ENCODE peak calls at places on chromosome 2, in seven cellular contexts. One of them, this sample, is unnamed.

GRCh38 chr2:177763532-177764265 is 308.9 kb downstream of the PDE11A start:
- DNase-seq in NCI-H2081 treated with DMSO at 0.1 percent for 48 hours: peak; percentile 60
- DNase-seq in ELF-1: peak; percentile 88
- DNase-seq in HFF-Myc: no peak
- DNase-seq in erythroblast: peak; percentile 88
- DNase-seq in NCI-H345: peak; percentile 9
- DNase-seq in stimulated activated CD4-positive, alpha-beta T cell treated with anti-CD3 and anti-CD28 coated beads, TNF-alpha, amount 100 ng/mL, for 4 hours: peak; percentile 46
- DNase-seq in this sample: no peak

GRCh38 chr2:118474151-118474561 is 373.3 kb downstream of the EN1 start:
- DNase-seq in NCI-H2081 treated with DMSO at 0.1 percent for 48 hours: no peak
- DNase-seq in ELF-1: peak; percentile 21
- DNase-seq in HFF-Myc: no peak
- DNase-seq in erythroblast: no peak
- DNase-seq in NCI-H345: no peak
- DNase-seq in stimulated activated CD4-positive, alpha-beta T cell treated with anti-CD3 and anti-CD28 coated beads, TNF-alpha, amount 100 ng/mL, for 4 hours: no peak
- DNase-seq in this sample: no peak

GRCh38 chr2:178296394-178297090 is 102.2 kb downstream of the OSBPL6 start:
- DNase-seq in NCI-H2081 treated with DMSO at 0.1 percent for 48 hours: no peak
- DNase-seq in ELF-1: no peak
- DNase-seq in HFF-Myc: no peak
- DNase-seq in erythroblast: no peak
- DNase-seq in NCI-H345: no peak
- DNase-seq in stimulated activated CD4-positive, alpha-beta T cell treated with anti-CD3 and anti-CD28 coated beads, TNF-alpha, amount 100 ng/mL, for 4 hours: no peak
- DNase-seq in this sample: no peak

GRCh38 chr2:132038179-132038882 is 123.4 kb downstream of the ANKRD30BL start:
- DNase-seq in NCI-H2081 treated with DMSO at 0.1 percent for 48 hours: no peak
- DNase-seq in ELF-1: peak; percentile 25
- DNase-seq in HFF-Myc: no peak
- DNase-seq in erythroblast: no peak
- DNase-seq in NCI-H345: peak; percentile 33
- DNase-seq in stimulated activated CD4-positive, alpha-beta T cell treated with anti-CD3 and anti-CD28 coated beads, TNF-alpha, amount 100 ng/mL, for 4 hours: no peak
- DNase-seq in this sample: no peak

GRCh38 chr2:168120730-168121129 is 126.7 kb downstream of the STK39 start:
- DNase-seq in NCI-H2081 treated with DMSO at 0.1 percent for 48 hours: no peak
- DNase-seq in ELF-1: no peak
- DNase-seq in HFF-Myc: no peak
- DNase-seq in erythroblast: no peak
- DNase-seq in NCI-H345: peak; percentile 74
- DNase-seq in stimulated activated CD4-positive, alpha-beta T cell treated with anti-CD3 and anti-CD28 coated beads, TNF-alpha, amount 100 ng/mL, for 4 hours: no peak
- DNase-seq in this sample: no peak

GRCh38 chr2:209578394-209579006 is 154.7 kb downstream of the MAP2 start:
- DNase-seq in NCI-H2081 treated with DMSO at 0.1 percent for 48 hours: no peak
- DNase-seq in ELF-1: no peak
- DNase-seq in HFF-Myc: no peak
- DNase-seq in erythroblast: no peak
- DNase-seq in NCI-H345: no peak
- DNase-seq in stimulated activated CD4-positive, alpha-beta T cell treated with anti-CD3 and anti-CD28 coated beads, TNF-alpha, amount 100 ng/mL, for 4 hours: no peak
- DNase-seq in this sample: no peak

GRCh38 chr2:97716695-97717617 is 3.6 kb downstream of the ZAP70 start:
- DNase-seq in NCI-H2081 treated with DMSO at 0.1 percent for 48 hours: no peak
- DNase-seq in ELF-1: no peak
- DNase-seq in HFF-Myc: no peak
- DNase-seq in erythroblast: no peak
- DNase-seq in NCI-H345: no peak
- DNase-seq in stimulated activated CD4-positive, alpha-beta T cell treated with anti-CD3 and anti-CD28 coated beads, TNF-alpha, amount 100 ng/mL, for 4 hours: no peak
- DNase-seq in this sample: no peak

GRCh38 chr2:238925816-238926215 is 77.9 kb downstream of the TWIST2 start:
- DNase-seq in NCI-H2081 treated with DMSO at 0.1 percent for 48 hours: no peak
- DNase-seq in ELF-1: no peak
- DNase-seq in HFF-Myc: no peak
- DNase-seq in erythroblast: no peak
- DNase-seq in NCI-H345: no peak
- DNase-seq in stimulated activated CD4-positive, alpha-beta T cell treated with anti-CD3 and anti-CD28 coated beads, TNF-alpha, amount 100 ng/mL, for 4 hours: no peak
- DNase-seq in this sample: no peak

GRCh38 chr2:45816273-45816672 is 164.8 kb downstream of the PRKCE start:
- DNase-seq in NCI-H2081 treated with DMSO at 0.1 percent for 48 hours: no peak
- DNase-seq in ELF-1: no peak
- DNase-seq in HFF-Myc: no peak
- DNase-seq in erythroblast: no peak
- DNase-seq in NCI-H345: no peak
- DNase-seq in stimulated activated CD4-positive, alpha-beta T cell treated with anti-CD3 and anti-CD28 coated beads, TNF-alpha, amount 100 ng/mL, for 4 hours: no peak
- DNase-seq in this sample: no peak

GRCh38 chr2:1993711-1994682 is 249.7 kb upstream of the PXDN start:
- DNase-seq in NCI-H2081 treated with DMSO at 0.1 percent for 48 hours: no peak
- DNase-seq in ELF-1: no peak
- DNase-seq in HFF-Myc: no peak
- DNase-seq in erythroblast: no peak
- DNase-seq in NCI-H345: no peak
- DNase-seq in stimulated activated CD4-positive, alpha-beta T cell treated with anti-CD3 and anti-CD28 coated beads, TNF-alpha, amount 100 ng/mL, for 4 hours: no peak
- DNase-seq in this sample: peak; percentile 46

GRCh38 chr2:201707753-201708152 is 9.3 kb upstream of the MPP4 start:
- DNase-seq in NCI-H2081 treated with DMSO at 0.1 percent for 48 hours: no peak
- DNase-seq in ELF-1: no peak
- DNase-seq in HFF-Myc: no peak
- DNase-seq in erythroblast: no peak
- DNase-seq in NCI-H345: no peak
- DNase-seq in stimulated activated CD4-positive, alpha-beta T cell treated with anti-CD3 and anti-CD28 coated beads, TNF-alpha, amount 100 ng/mL, for 4 hours: no peak
- DNase-seq in this sample: no peak